ENCODE peak calls at places on chromosomes 6 and 20, in six cellular contexts. R is cardiac muscle cell, D is RWPE2, P is left ventricle myocardium inferior, K is testis, T is IMR-90. Z is an unnamed sample.

GRCh38 chr6:36563928-36564284 is 16.6 kb upstream of the STK38 start:
- DNase-seq in R (no peak), D (no peak), P (no peak), K (no peak), T (no peak), Z (no peak)

GRCh38 chr20:59015411-59015810 is 3.8 kb upstream of the TUBB1 start:
- DNase-seq in R (no peak), D (peak; percentile 70), P (no peak), K (no peak), T (no peak), Z (no peak)

GRCh38 chr6:10736721-10737120 is 10.9 kb upstream of the TMEM14B start:
- DNase-seq in R (no peak), D (no peak), P (no peak), K (no peak), T (no peak), Z (no peak)

GRCh38 chr6:119105262-119105661 is 26.8 kb upstream of the FAM184A start:
- DNase-seq in R (no peak), D (no peak), P (no peak), K (no peak), T (no peak), Z (no peak)

GRCh38 chr6:89021629-89022028 is 58.2 kb upstream of the RNGTT start:
- DNase-seq in R (no peak), D (no peak), P (no peak), K (no peak), T (no peak), Z (no peak)

GRCh38 chr20:32763202-32763999 is 1.2 kb downstream of the DNMT3B start:
- DNase-seq in R (no peak), D (no peak), P (no peak), K (peak; percentile 36), T (no peak), Z (peak; percentile 21)

GRCh38 chr20:21522479-21523397 is 8.9 kb upstream of the NKX2-2 start:
- DNase-seq in R (no peak), D (no peak), P (no peak), K (no peak), T (no peak), Z (no peak)

GRCh38 chr6:142918339-142919042 is 26.5 kb downstream of the HIVEP2 start:
- DNase-seq in R (no peak), D (no peak), P (no peak), K (peak; percentile 21), T (no peak), Z (no peak)

GRCh38 chr6:18464176-18464575 is 77.0 kb downstream of the RNF144B start:
- DNase-seq in R (no peak), D (no peak), P (no peak), K (no peak), T (no peak), Z (no peak)

GRCh38 chr6:33416386-33417126 is 1.4 kb downstream of the CUTA start:
- DNase-seq in R (no peak), D (no peak), P (no peak), K (no peak), T (peak; percentile 55), Z (no peak)

GRCh38 chr6:105900120-105900937 is 185.8 kb upstream of the PRDM1 start:
- DNase-seq in R (peak; percentile 10), D (no peak), P (no peak), K (no peak), T (peak; percentile 91), Z (no peak)

GRCh38 chr6:149967591-149967990 is 3.8 kb downstream of the ULBP1 start:
- DNase-seq in R (no peak), D (no peak), P (no peak), K (no peak), T (no peak), Z (no peak)

GRCh38 chr6:52109073-52109635 is 21.7 kb upstream of the PKHD1 start:
- DNase-seq in R (no peak), D (no peak), P (no peak), K (no peak), T (no peak), Z (no peak)

GRCh38 chr6:148947621-148948444 is 201.0 kb downstream of the UST start:
- DNase-seq in R (peak; percentile 88), D (no peak), P (peak; percentile 79), K (peak; percentile 94), T (peak; percentile 82), Z (peak; percentile 86)

GRCh38 chr20:46388201-46388836 is 18.1 kb downstream of the ELMO2 start:
- DNase-seq in R (no peak), D (no peak), P (no peak), K (no peak), T (no peak), Z (no peak)

GRCh38 chr6:116239856-116240255 is 14.0 kb downstream of the TSPYL4 start:
- DNase-seq in R (no peak), D (no peak), P (no peak), K (no peak), T (no peak), Z (no peak)

GRCh38 chr6:35148167-35148741 is 7.1 kb upstream of the TCP11 start:
- DNase-seq in R (peak; percentile 46), D (no peak), P (no peak), K (no peak), T (peak; percentile 77), Z (no peak)

GRCh38 chr6:169894377-169894960 is 143.0 kb downstream of the ERMARD start:
- DNase-seq in R (no peak), D (no peak), P (no peak), K (no peak), T (no peak), Z (no peak)

GRCh38 chr6:710601-711571 is 17.9 kb upstream of the EXOC2 start:
- DNase-seq in R (peak; percentile 72), D (no peak), P (peak; percentile 61), K (peak; percentile 64), T (peak; percentile 79), Z (peak; percentile 41)

GRCh38 chr6:13526718-13527668 is 39.6 kb upstream of the GFOD1 start:
- DNase-seq in R (peak; percentile 9), D (no peak), P (peak; percentile 29), K (no peak), T (no peak), Z (peak; percentile 26)

GRCh38 chr20:52889225-52889624 is 82.9 kb upstream of the TSHZ2 start:
- DNase-seq in R (peak; percentile 57), D (no peak), P (no peak), K (no peak), T (no peak), Z (no peak)

GRCh38 chr6:135209803-135210202 is 28.7 kb downstream of the MYB start:
- DNase-seq in R (no peak), D (no peak), P (no peak), K (no peak), T (no peak), Z (peak; percentile 53)

GRCh38 chr20:41617059-41617921 is 887 bp downstream of the CHD6 start:
- DNase-seq in R (peak; percentile 51), D (peak; percentile 77), P (peak; percentile 24), K (peak; percentile 64), T (peak; percentile 32), Z (peak; percentile 63)

GRCh38 chr6:75170666-75171065 is 35.2 kb downstream of the COL12A1 start:
- DNase-seq in R (peak; percentile 24), D (no peak), P (no peak), K (no peak), T (no peak), Z (no peak)

GRCh38 chr6:52808660-52809059 is 5.0 kb upstream of the GSTA1 start:
- DNase-seq in R (no peak), D (no peak), P (no peak), K (no peak), T (no peak), Z (no peak)

GRCh38 chr6:2429460-2429859 is 184.1 kb upstream of the GMDS start:
- DNase-seq in R (no peak), D (no peak), P (no peak), K (no peak), T (peak; percentile 76), Z (no peak)

GRCh38 chr20:2023151-2023550 is 29.3 kb upstream of the PDYN start:
- DNase-seq in R (no peak), D (no peak), P (no peak), K (no peak), T (no peak), Z (no peak)

GRCh38 chr6:45625191-45625664 is 247.5 kb upstream of the SUPT3H start:
- DNase-seq in R (peak; percentile 62), D (no peak), P (no peak), K (no peak), T (peak; percentile 85), Z (no peak)

GRCh38 chr6:4647414-4648365 is 128.5 kb upstream of the CDYL start:
- DNase-seq in R (peak; percentile 87), D (no peak), P (peak; percentile 77), K (peak; percentile 84), T (peak; percentile 84), Z (no peak)

DNA sequence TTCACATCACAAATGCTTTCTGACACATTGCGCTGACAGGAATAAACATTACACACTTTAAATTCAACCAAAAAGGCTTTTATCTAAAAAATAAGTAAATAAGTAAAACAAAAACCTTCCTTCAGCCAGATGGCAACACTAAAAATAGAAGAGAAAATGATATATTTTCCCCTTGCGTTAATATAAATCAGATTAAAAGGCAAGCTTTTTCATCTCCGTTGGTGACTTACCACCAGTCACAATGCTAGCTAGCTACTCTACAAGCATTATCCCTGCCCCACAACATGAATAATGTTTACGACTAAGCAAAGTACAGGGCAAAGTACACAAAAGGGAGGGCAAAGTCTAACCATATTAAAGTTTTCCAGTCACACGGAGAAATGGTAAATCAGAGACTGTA is 120.5 kb downstream of the MAP7 start:
- DNase-seq in R (no peak), D (no peak), P (no peak), K (no peak), T (no peak), Z (no peak)
- H3K4me3 ChIP-seq in R (no peak overlapping the region), D (no peak overlapping the region), P (no peak overlapping the region), K (no peak overlapping the region), T (no peak overlapping the region), Z (no peak overlapping the region)

DNA sequence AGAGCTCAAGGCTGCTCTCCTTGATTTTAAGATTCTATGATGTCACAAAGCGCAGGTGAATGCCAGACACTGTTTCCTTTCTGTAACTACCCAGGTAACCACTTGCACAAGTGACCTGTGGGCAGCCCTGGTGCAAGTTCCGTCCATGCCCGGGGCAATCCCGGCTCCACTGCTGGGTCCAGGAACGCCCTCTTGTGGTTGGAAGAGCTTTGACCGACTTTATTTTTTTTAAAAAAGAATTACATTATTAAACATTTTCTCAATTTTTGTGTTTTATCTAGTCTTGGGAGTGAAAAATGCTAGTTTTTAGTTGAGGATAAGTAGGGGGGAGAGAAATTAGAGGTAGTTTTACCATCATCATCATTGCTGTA is 695.2 kb downstream of the QKI start:
- DNase-seq in R (peak; percentile 63), D (no peak), P (peak; percentile 52), K (peak; percentile 47), T (no peak), Z (no peak)
- TF ChIP-seq CTCF in R (peak; percentile 71), D (peak; percentile 43), P (peak; percentile 81), K (peak; percentile 68), T (no peak), Z (no peak)

GRCh38 chr20:17663486-17663885 is 18.6 kb downstream of the RRBP1 start:
- DNase-seq in R (peak; percentile 30), D (peak; percentile 4), P (no peak), K (no peak), T (peak; percentile 42), Z (no peak)
- H3K4me1 ChIP-seq in R (no peaks in the 10 kb centered on the region), D (no peaks in the 10 kb centered on the region), P (peaks cover 75% of the 10 kb centered on the region), K (no peaks in the 10 kb centered on the region), T (peaks cover 30% of the 10 kb centered on the region), Z (peaks cover 16% of the 10 kb centered on the region)

DNA sequence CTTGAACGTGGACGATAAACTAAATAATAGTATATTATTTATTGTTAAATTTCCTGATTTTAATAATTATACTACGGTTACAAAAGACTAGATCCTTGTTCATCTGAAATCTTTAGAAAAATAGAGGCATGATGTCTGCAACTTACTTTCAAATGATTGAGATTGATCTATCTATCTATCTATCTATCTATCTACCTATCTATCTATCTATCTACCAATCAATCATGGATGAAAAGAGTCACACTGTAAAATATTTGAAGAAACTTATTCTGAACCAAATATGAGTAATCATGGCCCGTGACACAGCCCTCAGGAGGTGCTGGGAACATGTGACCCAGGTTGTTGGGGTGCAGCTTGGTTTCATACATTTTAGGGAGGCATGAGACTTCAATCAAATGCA is 11.7 kb upstream of the BLCAP start:
- DNase-seq in R (no peak), D (peak; percentile 20), P (no peak), K (no peak), T (no peak), Z (no peak)
- H3K4me3 ChIP-seq in R (no peak overlapping the region), D (no peak overlapping the region), P (no peak overlapping the region), K (no peak overlapping the region), T (no peak overlapping the region), Z (no peak overlapping the region)